ENCODE peak calls at places on chromosomes 6 and 20, in nine cellular contexts. P is prostate gland; O is T-helper 22 cell; M is sigmoid colon; Q is right atrium auricular region; V is neural crest cell; U is SJSA1; S is activated T-helper 1 cell treated with anti-CD3 and anti-CD28 coated beads, Interleukin-12 subunit alpha, Interleukin-12 subunit beta, Interleukin-2, Interleukin-4 antibody, amounts not matched to agents 30 ng/mL and 10 ng/mL and 1 ng/mL, durations not matched to agents 14 hours and 24 hours and 36 hours; D is type B pancreatic cell. X is an unnamed sample.

GRCh38 chr20:62232194-62232593 is 6.1 kb upstream of the OSBPL2 start:
- DNase-seq in U (no peak), Q (no peak), M (no peak), P (peak), S (no peak), V (no peak), O (no peak), D (no peak), X (peak)

GRCh38 chr20:3107464-3108025 is 23.0 kb upstream of the AVP start:
- DNase-seq in M (no peak), O (no peak), U (no peak), Q (no peak), V (no peak), P (no peak), D (no peak), S (no peak), X (no peak)

GRCh38 chr20:561437-562231 is 18.0 kb upstream of the CSNK2A1 start:
- DNase-seq in D (peak), M (peak), O (no peak), V (peak), U (peak), P (peak), Q (peak), S (peak), X (peak)

GRCh38 chr6:53517021-53517420 is 27.9 kb downstream of the GCLC start:
- DNase-seq in O (no peak), M (no peak), P (no peak), V (no peak), D (no peak), Q (no peak), S (no peak), U (no peak), X (peak)

GRCh38 chr6:125824946-125825786 is 34.4 kb downstream of the NCOA7 start:
- DNase-seq in S (no peak), V (no peak), Q (no peak), M (no peak), D (no peak), O (no peak), U (no peak), P (no peak), X (no peak)

GRCh38 chr6:142291512-142291911 is 10.3 kb upstream of the ADGRG6 start:
- DNase-seq in U (no peak), Q (no peak), P (no peak), S (no peak), O (no peak), M (no peak), D (no peak), V (no peak), X (no peak)

GRCh38 chr6:134821914-134822862 is 127.7 kb downstream of the ALDH8A1 start:
- DNase-seq in D (no peak), M (no peak), Q (no peak), U (no peak), O (no peak), S (no peak), V (no peak), P (no peak), X (no peak)

GRCh38 chr20:47854687-47855212 is 69.5 kb upstream of the SULF2 start:
- DNase-seq in O (no peak), M (no peak), Q (no peak), S (no peak), P (no peak), V (peak), U (peak), D (no peak), X (peak)

GRCh38 chr6:166553563-166554271 is 32.8 kb downstream of the RAMACL start:
- DNase-seq in U (peak), S (no peak), M (peak), V (no peak), D (no peak), O (no peak), P (no peak), Q (peak), X (peak)

GRCh38 chr6:90288404-90288803 is 8.2 kb downstream of the BACH2 start:
- DNase-seq in V (no peak), U (no peak), M (no peak), O (no peak), P (no peak), D (no peak), Q (no peak), S (no peak), X (no peak)

GRCh38 chr6:18335948-18336347 is 51.2 kb upstream of the RNF144B start:
- DNase-seq in U (peak), V (no peak), P (no peak), M (no peak), O (no peak), Q (no peak), D (no peak), S (no peak), X (no peak)

GRCh38 chr20:38308047-38308438 is 4.1 kb downstream of the BPI start:
- DNase-seq in O (no peak), M (no peak), D (no peak), S (no peak), P (no peak), U (no peak), Q (no peak), V (no peak), X (no peak)

GRCh38 chr20:62728028-62728780 is 19.6 kb downstream of the NTSR1 start:
- DNase-seq in D (no peak), V (no peak), U (no peak), P (no peak), Q (no peak), S (no peak), M (peak), O (no peak), X (no peak)

GRCh38 chr6:168397011-168397410 is 44.0 kb upstream of the SMOC2 start:
- DNase-seq in V (no peak), S (no peak), Q (no peak), M (peak), U (no peak), P (no peak), O (no peak), D (no peak), X (no peak)

GRCh38 chr20:64159711-64160110 is 4.5 kb upstream of the MYT1 start:
- DNase-seq in M (no peak), O (no peak), U (no peak), Q (no peak), P (no peak), V (no peak), D (no peak), S (no peak), X (no peak)

GRCh38 chr6:145044606-145045275 is 690.6 kb downstream of the EPM2A start:
- DNase-seq in U (peak), S (no peak), M (no peak), O (no peak), V (no peak), P (no peak), Q (no peak), D (no peak), X (peak)

GRCh38 chr6:142324111-142324510 is 22.3 kb downstream of the ADGRG6 start:
- DNase-seq in S (no peak), D (no peak), Q (no peak), O (no peak), V (no peak), M (no peak), U (no peak), P (no peak), X (no peak)

GRCh38 chr20:34771680-34772081 is 53.8 kb downstream of the NCOA6 start:
- DNase-seq in Q (no peak), O (no peak), S (no peak), P (no peak), M (no peak), U (no peak), V (no peak), D (no peak), X (no peak)

GRCh38 chr6:53287336-53288225 is 61.2 kb downstream of the ELOVL5 start:
- DNase-seq in P (no peak), D (no peak), S (no peak), M (peak), Q (no peak), V (no peak), O (no peak), U (no peak), X (no peak)

GRCh38 chr6:111357680-111358079 is 125.3 kb downstream of the REV3L start:
- DNase-seq in U (no peak), O (no peak), S (no peak), M (no peak), Q (no peak), V (no peak), P (no peak), D (no peak), X (no peak)

GRCh38 chr20:34549291-34549928 is 9.1 kb upstream of the MAP1LC3A start:
- DNase-seq in V (no peak), Q (no peak), S (no peak), D (no peak), U (no peak), P (peak), M (no peak), O (no peak), X (peak)

GRCh38 chr6:5968817-5969726 is 37.7 kb downstream of the NRN1 start:
- DNase-seq in Q (no peak), S (no peak), U (peak), M (no peak), O (no peak), V (no peak), P (no peak), D (no peak), X (peak)

GRCh38 chr6:56346958-56347357 is 99.6 kb upstream of the COL21A1 start:
- DNase-seq in O (no peak), U (no peak), Q (no peak), M (no peak), S (no peak), D (no peak), P (no peak), V (no peak), X (no peak)

X was measured in epithelial cell of esophagus.